ENCODE peak calls at places on chromosome 9, in eight cellular contexts. One of them, this sample, is unnamed.
A peak's percentile ranks its signal among the peaks of the same experiment; 100 is the strongest.

GRCh38 chr9:29230931-29231330 is 1657.7 kb upstream of the C9orf72 start:
- DNase-seq in GM12891: no peak
- DNase-seq in HepG2: no peak
- DNase-seq in prostate gland: no peak
- DNase-seq in GM12892: no peak
- DNase-seq in stomach: no peak
- DNase-seq in transverse colon: no peak
- DNase-seq in HCT116: no peak
- DNase-seq in this sample: no peak

GRCh38 chr9:94650924-94651323 is 11.6 kb upstream of the FBP1 start:
- DNase-seq in HCT116: no peak
- DNase-seq in prostate gland: no peak
- DNase-seq in HepG2: no peak
- DNase-seq in GM12892: no peak
- DNase-seq in transverse colon: no peak
- DNase-seq in GM12891: no peak
- DNase-seq in stomach: no peak
- DNase-seq in this sample: no peak

GRCh38 chr9:18480649-18481048 is 6.7 kb downstream of the ADAMTSL1 start:
- DNase-seq in GM12892: no peak
- DNase-seq in HCT116: no peak
- DNase-seq in HepG2: no peak
- DNase-seq in transverse colon: no peak
- DNase-seq in GM12891: no peak
- DNase-seq in stomach: no peak
- DNase-seq in prostate gland: no peak
- DNase-seq in this sample: no peak

GRCh38 chr9:133729646-133730281 is 8.4 kb downstream of the SARDH start:
- DNase-seq in prostate gland: no peak
- DNase-seq in HCT116: no peak
- DNase-seq in HepG2: no peak
- DNase-seq in stomach: peak; percentile 21
- DNase-seq in transverse colon: no peak
- DNase-seq in GM12892: peak; percentile 15
- DNase-seq in GM12891: no peak
- DNase-seq in this sample: no peak

GRCh38 chr9:684950-685340 is 156.6 kb upstream of the DMRT1 start:
- DNase-seq in transverse colon: no peak
- DNase-seq in GM12891: no peak
- DNase-seq in HCT116: no peak
- DNase-seq in HepG2: peak; percentile 59
- DNase-seq in prostate gland: no peak
- DNase-seq in stomach: no peak
- DNase-seq in GM12892: no peak
- DNase-seq in this sample: no peak

GRCh38 chr9:14021871-14022525 is 291.9 kb downstream of the NFIB start:
- DNase-seq in stomach: no peak
- DNase-seq in HepG2: no peak
- DNase-seq in GM12891: no peak
- DNase-seq in HCT116: no peak
- DNase-seq in GM12892: no peak
- DNase-seq in transverse colon: no peak
- DNase-seq in prostate gland: no peak
- DNase-seq in this sample: no peak

GRCh38 chr9:28853487-28853886 is 1280.2 kb upstream of the C9orf72 start:
- DNase-seq in transverse colon: no peak
- DNase-seq in prostate gland: no peak
- DNase-seq in GM12892: no peak
- DNase-seq in HCT116: no peak
- DNase-seq in stomach: no peak
- DNase-seq in HepG2: no peak
- DNase-seq in GM12891: no peak
- DNase-seq in this sample: no peak

GRCh38 chr9:137482094-137482781 is 23.1 kb upstream of the NSMF start:
- DNase-seq in GM12891: no peak
- DNase-seq in HCT116: no peak
- DNase-seq in stomach: peak; percentile 44
- DNase-seq in transverse colon: no peak
- DNase-seq in prostate gland: peak; percentile 88
- DNase-seq in HepG2: peak; percentile 31
- DNase-seq in GM12892: no peak
- DNase-seq in this sample: peak; percentile 73

GRCh38 chr9:120948824-120949223 is 22.2 kb upstream of the TRAF1 start:
- DNase-seq in GM12892: no peak
- DNase-seq in prostate gland: no peak
- DNase-seq in transverse colon: no peak
- DNase-seq in GM12891: no peak
- DNase-seq in HCT116: no peak
- DNase-seq in HepG2: no peak
- DNase-seq in stomach: no peak
- DNase-seq in this sample: no peak

GRCh38 chr9:77475641-77476473 is 172.3 kb downstream of the GNA14 start:
- DNase-seq in transverse colon: no peak
- DNase-seq in HepG2: no peak
- DNase-seq in HCT116: no peak
- DNase-seq in stomach: no peak
- DNase-seq in GM12892: no peak
- DNase-seq in GM12891: no peak
- DNase-seq in prostate gland: no peak
- DNase-seq in this sample: no peak

DNA sequence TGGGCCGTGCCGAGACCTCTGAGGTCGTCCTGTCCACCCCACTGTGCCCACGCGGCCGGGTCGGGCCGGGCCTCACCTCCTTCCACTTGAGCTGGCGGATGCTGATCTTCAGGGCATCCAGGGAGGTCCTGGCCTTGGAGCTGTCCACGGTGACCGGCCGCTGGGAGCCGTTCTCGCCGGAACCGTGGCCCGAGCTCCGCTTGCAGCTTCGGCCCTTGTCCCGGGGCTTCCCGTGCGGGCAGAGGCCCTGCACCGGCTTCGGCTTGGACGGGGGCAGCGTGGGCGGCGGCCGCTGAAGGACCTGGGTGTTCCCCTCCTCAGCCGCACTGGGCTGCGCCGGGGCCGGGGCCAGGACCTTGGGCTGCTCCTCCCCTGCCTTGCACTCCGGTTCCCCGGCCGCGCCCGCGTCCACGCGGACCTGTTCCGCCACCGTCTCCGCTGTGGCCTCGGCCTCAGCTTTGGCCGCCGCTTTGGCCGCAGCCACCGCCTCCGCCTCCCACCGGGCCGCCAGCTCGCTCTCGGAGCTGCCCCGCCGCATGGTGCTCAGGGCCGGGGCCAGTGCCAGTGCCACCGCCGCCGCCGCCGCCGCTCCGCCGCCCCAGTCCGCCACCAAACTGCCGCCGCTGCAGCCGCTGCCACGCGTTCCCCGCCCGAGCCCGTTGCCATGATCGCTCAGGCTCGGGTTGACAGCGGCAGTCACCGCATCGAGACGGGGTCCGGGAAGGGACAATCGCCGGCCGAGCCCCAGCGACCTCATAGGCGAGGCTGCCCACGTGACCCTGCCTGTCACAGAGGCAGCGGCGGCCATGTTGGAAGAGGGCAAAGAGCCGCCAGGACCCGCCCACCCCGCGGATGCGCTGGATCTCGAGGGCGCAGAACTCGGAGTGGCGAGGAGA is at the start of gene TTLL11:
- DNase-seq in HCT116: peak; percentile 82
- DNase-seq in GM12891: peak; percentile 96
- DNase-seq in stomach: peak; percentile 98
- DNase-seq in prostate gland: peak; percentile 97
- DNase-seq in transverse colon: peak; percentile 98
- DNase-seq in GM12892: peak; percentile 91
- DNase-seq in HepG2: peak; percentile 85
- DNase-seq in this sample: peak; percentile 99
- TF ChIP-seq POLR2AphosphoS5 in HCT116: no peak
- TF ChIP-seq POLR2AphosphoS5 in GM12891: no peak
- TF ChIP-seq POLR2AphosphoS5 in stomach: peak; percentile 99
- TF ChIP-seq POLR2AphosphoS5 in prostate gland: peak; percentile 98
- TF ChIP-seq POLR2AphosphoS5 in transverse colon: peak; percentile 91
- TF ChIP-seq POLR2AphosphoS5 in GM12892: no peak
- TF ChIP-seq POLR2AphosphoS5 in HepG2: peak; percentile 34
- TF ChIP-seq POLR2AphosphoS5 in this sample: peak; percentile 95

GRCh38 chr9:129613520-129614175 is 7.3 kb downstream of the C9orf50 start:
- DNase-seq in HCT116: no peak
- DNase-seq in transverse colon: no peak
- DNase-seq in stomach: no peak
- DNase-seq in GM12891: no peak
- DNase-seq in prostate gland: no peak
- DNase-seq in HepG2: no peak
- DNase-seq in GM12892: no peak
- DNase-seq in this sample: no peak
- TF ChIP-seq POLR2AphosphoS5 in HCT116: no peak
- TF ChIP-seq POLR2AphosphoS5 in transverse colon: no peak
- TF ChIP-seq POLR2AphosphoS5 in stomach: no peak
- TF ChIP-seq POLR2AphosphoS5 in GM12891: no peak
- TF ChIP-seq POLR2AphosphoS5 in prostate gland: no peak
- TF ChIP-seq POLR2AphosphoS5 in HepG2: no peak
- TF ChIP-seq POLR2AphosphoS5 in GM12892: no peak
- TF ChIP-seq POLR2AphosphoS5 in this sample: no peak

DNA sequence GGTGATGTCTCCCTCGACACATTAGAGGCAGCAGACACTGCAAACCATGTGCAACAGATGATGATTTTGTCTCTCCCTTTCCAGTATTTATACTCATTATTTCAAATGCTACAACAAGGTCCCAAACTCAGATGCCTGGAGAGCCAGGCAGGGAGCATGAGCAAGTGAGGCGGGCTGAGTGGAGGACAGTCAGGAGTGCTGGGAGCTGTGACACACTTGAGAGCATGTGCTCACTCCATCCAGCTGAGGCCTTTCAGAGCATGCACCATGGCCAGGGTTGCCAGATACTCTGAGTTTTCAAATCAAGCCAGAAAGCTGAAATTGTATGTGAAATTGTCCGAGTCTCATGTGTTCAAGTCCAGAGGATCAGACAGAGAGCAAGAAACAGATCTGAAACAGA is 55.8 kb upstream of the SLC2A8 start:
- DNase-seq in transverse colon: no peak
- DNase-seq in prostate gland: no peak
- DNase-seq in HepG2: no peak
- DNase-seq in stomach: no peak
- DNase-seq in HCT116: no peak
- DNase-seq in GM12892: no peak
- DNase-seq in GM12891: no peak
- DNase-seq in this sample: no peak
- TF ChIP-seq POLR2AphosphoS5 in transverse colon: no peak
- TF ChIP-seq POLR2AphosphoS5 in prostate gland: no peak
- TF ChIP-seq POLR2AphosphoS5 in HepG2: no peak
- TF ChIP-seq POLR2AphosphoS5 in stomach: no peak
- TF ChIP-seq POLR2AphosphoS5 in HCT116: no peak
- TF ChIP-seq POLR2AphosphoS5 in GM12892: no peak
- TF ChIP-seq POLR2AphosphoS5 in GM12891: no peak
- TF ChIP-seq POLR2AphosphoS5 in this sample: no peak

GRCh38 chr9:98045234-98046160 is 11.0 kb upstream of the NANS start:
- DNase-seq in transverse colon: no peak
- DNase-seq in HepG2: peak; percentile 77
- DNase-seq in stomach: no peak
- DNase-seq in GM12891: no peak
- DNase-seq in HCT116: peak; percentile 87
- DNase-seq in GM12892: no peak
- DNase-seq in prostate gland: no peak
- DNase-seq in this sample: no peak
- TF ChIP-seq POLR2AphosphoS5 in transverse colon: no peak
- TF ChIP-seq POLR2AphosphoS5 in HepG2: peak; percentile 77
- TF ChIP-seq POLR2AphosphoS5 in stomach: no peak
- TF ChIP-seq POLR2AphosphoS5 in GM12891: peak; percentile 63
- TF ChIP-seq POLR2AphosphoS5 in HCT116: peak; percentile 87
- TF ChIP-seq POLR2AphosphoS5 in GM12892: peak; percentile 73
- TF ChIP-seq POLR2AphosphoS5 in prostate gland: no peak
- TF ChIP-seq POLR2AphosphoS5 in this sample: no peak

GRCh38 chr9:96149142-96149541 is 152.8 kb downstream of the HSD17B3 start:
- DNase-seq in HepG2: no peak
- DNase-seq in GM12891: no peak
- DNase-seq in GM12892: no peak
- DNase-seq in prostate gland: no peak
- DNase-seq in stomach: no peak
- DNase-seq in HCT116: no peak
- DNase-seq in transverse colon: no peak
- DNase-seq in this sample: no peak

GRCh38 chr9:96150324-96151023 is 151.5 kb downstream of the HSD17B3 start:
- DNase-seq in transverse colon: peak; percentile 46
- DNase-seq in GM12892: no peak
- DNase-seq in stomach: peak; percentile 75
- DNase-seq in prostate gland: no peak
- DNase-seq in HCT116: no peak
- DNase-seq in HepG2: no peak
- DNase-seq in GM12891: peak; percentile 29
- DNase-seq in this sample: no peak

GRCh38 chr9:96148634-96149138 is 153.3 kb downstream of the HSD17B3 start:
- DNase-seq in stomach: no peak
- DNase-seq in HCT116: no peak
- DNase-seq in GM12891: no peak
- DNase-seq in GM12892: no peak
- DNase-seq in transverse colon: no peak
- DNase-seq in prostate gland: peak; percentile 69
- DNase-seq in HepG2: peak; percentile 62
- DNase-seq in this sample: no peak

GRCh38 chr9:96152550-96152949 is 149.4 kb downstream of the HSD17B3 start:
- DNase-seq in HCT116: no peak
- DNase-seq in GM12892: no peak
- DNase-seq in stomach: no peak
- DNase-seq in GM12891: no peak
- DNase-seq in HepG2: no peak
- DNase-seq in transverse colon: no peak
- DNase-seq in prostate gland: no peak
- DNase-seq in this sample: no peak

DNA sequence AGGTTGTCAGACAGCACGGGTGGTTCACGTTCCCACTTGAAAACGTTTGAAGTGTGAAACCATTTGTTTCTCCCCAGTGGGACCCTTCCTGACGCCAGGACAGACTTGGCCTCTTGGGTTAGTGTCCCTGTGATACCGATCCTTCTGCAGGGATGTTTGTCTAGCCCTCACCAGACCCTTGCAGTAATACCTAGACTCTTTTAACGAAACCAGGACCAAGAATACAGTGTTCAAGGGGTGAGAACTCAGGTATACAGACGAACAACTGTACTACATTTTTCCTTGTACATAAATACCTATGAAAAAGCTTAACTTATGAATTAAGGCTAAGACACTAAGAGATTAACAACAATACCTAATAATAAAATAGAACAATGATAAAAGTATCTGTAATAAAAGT is 152.1 kb downstream of the HSD17B3 start:
- DNase-seq in stomach: no peak
- DNase-seq in HCT116: no peak
- DNase-seq in transverse colon: no peak
- DNase-seq in GM12891: no peak
- DNase-seq in HepG2: no peak
- DNase-seq in GM12892: no peak
- DNase-seq in prostate gland: no peak
- DNase-seq in this sample: no peak
- TF ChIP-seq POLR2AphosphoS5 in stomach: no peak
- TF ChIP-seq POLR2AphosphoS5 in HCT116: no peak
- TF ChIP-seq POLR2AphosphoS5 in transverse colon: no peak
- TF ChIP-seq POLR2AphosphoS5 in GM12891: no peak
- TF ChIP-seq POLR2AphosphoS5 in HepG2: no peak
- TF ChIP-seq POLR2AphosphoS5 in GM12892: no peak
- TF ChIP-seq POLR2AphosphoS5 in prostate gland: no peak
- TF ChIP-seq POLR2AphosphoS5 in this sample: no peak

This sample was measured in spleen.